ENCODE peak calls at places on chromosomes 7 and 10, in nine cellular contexts. One of them, this sample, is unnamed.

GRCh38 chr10:79457256-79457785 is 11.9 kb upstream of the ZCCHC24 start:
- DNase-seq in Caki2: peak
- DNase-seq in ascending aorta: no peak
- DNase-seq in kidney glomerular epithelial cell: peak
- DNase-seq in activated naive CD8-positive, alpha-beta T cell treated with anti-CD3 and anti-CD28 coated beads, Interleukin-2, amount 50 U/mL, for 24 hours: no peak
- DNase-seq in pons: no peak
- DNase-seq in A549: no peak
- DNase-seq in activated T-helper 1 cell treated with anti-CD3 and anti-CD28 coated beads, Interleukin-2, amount 50 U/mL, for 16 hours: no peak
- DNase-seq in cardiac septum: no peak
- DNase-seq in this sample: no peak

GRCh38 chr7:32255036-32255435 is 184.8 kb upstream of the PDE1C start:
- DNase-seq in activated T-helper 1 cell treated with anti-CD3 and anti-CD28 coated beads, Interleukin-2, amount 50 U/mL, for 16 hours: no peak
- DNase-seq in ascending aorta: no peak
- DNase-seq in kidney glomerular epithelial cell: no peak
- DNase-seq in A549: no peak
- DNase-seq in activated naive CD8-positive, alpha-beta T cell treated with anti-CD3 and anti-CD28 coated beads, Interleukin-2, amount 50 U/mL, for 24 hours: no peak
- DNase-seq in Caki2: no peak
- DNase-seq in cardiac septum: no peak
- DNase-seq in pons: no peak
- DNase-seq in this sample: no peak

GRCh38 chr10:17209931-17210330 is 8.5 kb upstream of the TRDMT1 start:
- DNase-seq in pons: no peak
- DNase-seq in activated naive CD8-positive, alpha-beta T cell treated with anti-CD3 and anti-CD28 coated beads, Interleukin-2, amount 50 U/mL, for 24 hours: no peak
- DNase-seq in kidney glomerular epithelial cell: peak
- DNase-seq in Caki2: no peak
- DNase-seq in cardiac septum: no peak
- DNase-seq in activated T-helper 1 cell treated with anti-CD3 and anti-CD28 coated beads, Interleukin-2, amount 50 U/mL, for 16 hours: no peak
- DNase-seq in ascending aorta: no peak
- DNase-seq in A549: no peak
- DNase-seq in this sample: no peak

GRCh38 chr7:73768661-73769480 is 1.2 kb downstream of the CLDN3 start:
- DNase-seq in activated T-helper 1 cell treated with anti-CD3 and anti-CD28 coated beads, Interleukin-2, amount 50 U/mL, for 16 hours: no peak
- DNase-seq in pons: no peak
- DNase-seq in ascending aorta: no peak
- DNase-seq in kidney glomerular epithelial cell: no peak
- DNase-seq in Caki2: no peak
- DNase-seq in cardiac septum: no peak
- DNase-seq in activated naive CD8-positive, alpha-beta T cell treated with anti-CD3 and anti-CD28 coated beads, Interleukin-2, amount 50 U/mL, for 24 hours: no peak
- DNase-seq in A549: no peak
- DNase-seq in this sample: no peak

GRCh38 chr7:101363196-101363733 is 590 bp downstream of the COL26A1 start:
- DNase-seq in pons: no peak
- DNase-seq in kidney glomerular epithelial cell: no peak
- DNase-seq in activated T-helper 1 cell treated with anti-CD3 and anti-CD28 coated beads, Interleukin-2, amount 50 U/mL, for 16 hours: no peak
- DNase-seq in ascending aorta: no peak
- DNase-seq in activated naive CD8-positive, alpha-beta T cell treated with anti-CD3 and anti-CD28 coated beads, Interleukin-2, amount 50 U/mL, for 24 hours: no peak
- DNase-seq in Caki2: no peak
- DNase-seq in A549: no peak
- DNase-seq in cardiac septum: no peak
- DNase-seq in this sample: no peak

GRCh38 chr7:105161366-105161765 is 147.4 kb downstream of the KMT2E start:
- DNase-seq in pons: no peak
- DNase-seq in activated T-helper 1 cell treated with anti-CD3 and anti-CD28 coated beads, Interleukin-2, amount 50 U/mL, for 16 hours: no peak
- DNase-seq in kidney glomerular epithelial cell: no peak
- DNase-seq in A549: no peak
- DNase-seq in ascending aorta: no peak
- DNase-seq in cardiac septum: no peak
- DNase-seq in Caki2: no peak
- DNase-seq in activated naive CD8-positive, alpha-beta T cell treated with anti-CD3 and anti-CD28 coated beads, Interleukin-2, amount 50 U/mL, for 24 hours: no peak
- DNase-seq in this sample: no peak

GRCh38 chr7:84218681-84219080 is 24.1 kb upstream of the SEMA3A start:
- DNase-seq in A549: peak
- DNase-seq in cardiac septum: no peak
- DNase-seq in pons: no peak
- DNase-seq in Caki2: no peak
- DNase-seq in kidney glomerular epithelial cell: no peak
- DNase-seq in ascending aorta: no peak
- DNase-seq in activated T-helper 1 cell treated with anti-CD3 and anti-CD28 coated beads, Interleukin-2, amount 50 U/mL, for 16 hours: no peak
- DNase-seq in activated naive CD8-positive, alpha-beta T cell treated with anti-CD3 and anti-CD28 coated beads, Interleukin-2, amount 50 U/mL, for 24 hours: no peak
- DNase-seq in this sample: no peak

GRCh38 chr7:48839108-48839507 is 85.2 kb upstream of the CDC14C start:
- DNase-seq in ascending aorta: no peak
- DNase-seq in kidney glomerular epithelial cell: no peak
- DNase-seq in activated naive CD8-positive, alpha-beta T cell treated with anti-CD3 and anti-CD28 coated beads, Interleukin-2, amount 50 U/mL, for 24 hours: no peak
- DNase-seq in Caki2: peak
- DNase-seq in pons: no peak
- DNase-seq in activated T-helper 1 cell treated with anti-CD3 and anti-CD28 coated beads, Interleukin-2, amount 50 U/mL, for 16 hours: no peak
- DNase-seq in A549: no peak
- DNase-seq in cardiac septum: no peak
- DNase-seq in this sample: no peak

GRCh38 chr10:60732240-60733188 is 45.8 kb upstream of the CDK1 start:
- DNase-seq in Caki2: no peak
- DNase-seq in kidney glomerular epithelial cell: no peak
- DNase-seq in A549: no peak
- DNase-seq in pons: no peak
- DNase-seq in activated T-helper 1 cell treated with anti-CD3 and anti-CD28 coated beads, Interleukin-2, amount 50 U/mL, for 16 hours: peak
- DNase-seq in activated naive CD8-positive, alpha-beta T cell treated with anti-CD3 and anti-CD28 coated beads, Interleukin-2, amount 50 U/mL, for 24 hours: peak
- DNase-seq in cardiac septum: no peak
- DNase-seq in ascending aorta: no peak
- DNase-seq in this sample: no peak

GRCh38 chr7:148723846-148724245 is 25.1 kb downstream of the CUL1 start:
- DNase-seq in activated T-helper 1 cell treated with anti-CD3 and anti-CD28 coated beads, Interleukin-2, amount 50 U/mL, for 16 hours: no peak
- DNase-seq in pons: no peak
- DNase-seq in A549: no peak
- DNase-seq in Caki2: no peak
- DNase-seq in cardiac septum: no peak
- DNase-seq in activated naive CD8-positive, alpha-beta T cell treated with anti-CD3 and anti-CD28 coated beads, Interleukin-2, amount 50 U/mL, for 24 hours: no peak
- DNase-seq in kidney glomerular epithelial cell: no peak
- DNase-seq in ascending aorta: no peak
- DNase-seq in this sample: no peak

GRCh38 chr7:19090526-19090925 is 26.9 kb downstream of the TWIST1 start:
- DNase-seq in Caki2: no peak
- DNase-seq in pons: no peak
- DNase-seq in ascending aorta: no peak
- DNase-seq in A549: no peak
- DNase-seq in activated T-helper 1 cell treated with anti-CD3 and anti-CD28 coated beads, Interleukin-2, amount 50 U/mL, for 16 hours: no peak
- DNase-seq in activated naive CD8-positive, alpha-beta T cell treated with anti-CD3 and anti-CD28 coated beads, Interleukin-2, amount 50 U/mL, for 24 hours: no peak
- DNase-seq in kidney glomerular epithelial cell: no peak
- DNase-seq in cardiac septum: no peak
- DNase-seq in this sample: no peak

GRCh38 chr7:1611708-1612241 is 41.9 kb upstream of the PSMG3 start:
- DNase-seq in ascending aorta: no peak
- DNase-seq in cardiac septum: no peak
- DNase-seq in Caki2: peak
- DNase-seq in activated naive CD8-positive, alpha-beta T cell treated with anti-CD3 and anti-CD28 coated beads, Interleukin-2, amount 50 U/mL, for 24 hours: no peak
- DNase-seq in kidney glomerular epithelial cell: peak
- DNase-seq in pons: peak
- DNase-seq in A549: peak
- DNase-seq in activated T-helper 1 cell treated with anti-CD3 and anti-CD28 coated beads, Interleukin-2, amount 50 U/mL, for 16 hours: no peak
- DNase-seq in this sample: no peak

GRCh38 chr7:38185938-38186337 is 7.9 kb downstream of the STARD3NL start:
- DNase-seq in pons: no peak
- DNase-seq in ascending aorta: no peak
- DNase-seq in A549: no peak
- DNase-seq in cardiac septum: no peak
- DNase-seq in kidney glomerular epithelial cell: no peak
- DNase-seq in Caki2: no peak
- DNase-seq in activated T-helper 1 cell treated with anti-CD3 and anti-CD28 coated beads, Interleukin-2, amount 50 U/mL, for 16 hours: no peak
- DNase-seq in activated naive CD8-positive, alpha-beta T cell treated with anti-CD3 and anti-CD28 coated beads, Interleukin-2, amount 50 U/mL, for 24 hours: no peak
- DNase-seq in this sample: no peak

GRCh38 chr7:112452102-112452888 is 2.0 kb downstream of the IFRD1 start:
- DNase-seq in kidney glomerular epithelial cell: peak
- DNase-seq in pons: peak
- DNase-seq in activated naive CD8-positive, alpha-beta T cell treated with anti-CD3 and anti-CD28 coated beads, Interleukin-2, amount 50 U/mL, for 24 hours: no peak
- DNase-seq in ascending aorta: peak
- DNase-seq in A549: peak
- DNase-seq in activated T-helper 1 cell treated with anti-CD3 and anti-CD28 coated beads, Interleukin-2, amount 50 U/mL, for 16 hours: no peak
- DNase-seq in Caki2: peak
- DNase-seq in cardiac septum: no peak
- DNase-seq in this sample: no peak

GRCh38 chr10:62860946-62861345 is 44.8 kb upstream of the EGR2 start:
- DNase-seq in pons: peak
- DNase-seq in activated T-helper 1 cell treated with anti-CD3 and anti-CD28 coated beads, Interleukin-2, amount 50 U/mL, for 16 hours: no peak
- DNase-seq in ascending aorta: no peak
- DNase-seq in Caki2: no peak
- DNase-seq in A549: no peak
- DNase-seq in kidney glomerular epithelial cell: no peak
- DNase-seq in cardiac septum: no peak
- DNase-seq in activated naive CD8-positive, alpha-beta T cell treated with anti-CD3 and anti-CD28 coated beads, Interleukin-2, amount 50 U/mL, for 24 hours: no peak
- DNase-seq in this sample: no peak

GRCh38 chr7:45021604-45022296 is 21.7 kb downstream of the CCM2 start:
- DNase-seq in A549: no peak
- DNase-seq in cardiac septum: no peak
- DNase-seq in activated naive CD8-positive, alpha-beta T cell treated with anti-CD3 and anti-CD28 coated beads, Interleukin-2, amount 50 U/mL, for 24 hours: no peak
- DNase-seq in activated T-helper 1 cell treated with anti-CD3 and anti-CD28 coated beads, Interleukin-2, amount 50 U/mL, for 16 hours: no peak
- DNase-seq in ascending aorta: no peak
- DNase-seq in kidney glomerular epithelial cell: peak
- DNase-seq in pons: no peak
- DNase-seq in Caki2: peak
- DNase-seq in this sample: no peak

GRCh38 chr7:106039486-106040060 is 72.5 kb downstream of the SYPL1 start:
- DNase-seq in cardiac septum: no peak
- DNase-seq in A549: no peak
- DNase-seq in ascending aorta: no peak
- DNase-seq in Caki2: no peak
- DNase-seq in kidney glomerular epithelial cell: no peak
- DNase-seq in pons: no peak
- DNase-seq in activated T-helper 1 cell treated with anti-CD3 and anti-CD28 coated beads, Interleukin-2, amount 50 U/mL, for 16 hours: no peak
- DNase-seq in activated naive CD8-positive, alpha-beta T cell treated with anti-CD3 and anti-CD28 coated beads, Interleukin-2, amount 50 U/mL, for 24 hours: no peak
- DNase-seq in this sample: no peak

GRCh38 chr7:158140538-158141220 is 446.9 kb downstream of the PTPRN2 start:
- DNase-seq in cardiac septum: no peak
- DNase-seq in kidney glomerular epithelial cell: no peak
- DNase-seq in A549: no peak
- DNase-seq in pons: no peak
- DNase-seq in activated T-helper 1 cell treated with anti-CD3 and anti-CD28 coated beads, Interleukin-2, amount 50 U/mL, for 16 hours: no peak
- DNase-seq in activated naive CD8-positive, alpha-beta T cell treated with anti-CD3 and anti-CD28 coated beads, Interleukin-2, amount 50 U/mL, for 24 hours: no peak
- DNase-seq in Caki2: no peak
- DNase-seq in ascending aorta: no peak
- DNase-seq in this sample: no peak

GRCh38 chr10:118568327-118568848 is 27.1 kb downstream of the PRLHR start:
- DNase-seq in pons: peak
- DNase-seq in cardiac septum: no peak
- DNase-seq in Caki2: peak
- DNase-seq in ascending aorta: no peak
- DNase-seq in activated T-helper 1 cell treated with anti-CD3 and anti-CD28 coated beads, Interleukin-2, amount 50 U/mL, for 16 hours: peak
- DNase-seq in A549: peak
- DNase-seq in kidney glomerular epithelial cell: peak
- DNase-seq in activated naive CD8-positive, alpha-beta T cell treated with anti-CD3 and anti-CD28 coated beads, Interleukin-2, amount 50 U/mL, for 24 hours: peak
- DNase-seq in this sample: no peak

GRCh38 chr10:88938039-88938438 is 14.5 kb downstream of the ACTA2 start:
- DNase-seq in A549: no peak
- DNase-seq in activated T-helper 1 cell treated with anti-CD3 and anti-CD28 coated beads, Interleukin-2, amount 50 U/mL, for 16 hours: no peak
- DNase-seq in pons: no peak
- DNase-seq in Caki2: no peak
- DNase-seq in ascending aorta: no peak
- DNase-seq in kidney glomerular epithelial cell: no peak
- DNase-seq in cardiac septum: no peak
- DNase-seq in activated naive CD8-positive, alpha-beta T cell treated with anti-CD3 and anti-CD28 coated beads, Interleukin-2, amount 50 U/mL, for 24 hours: no peak
- DNase-seq in this sample: no peak

GRCh38 chr7:144759653-144760052 is 76.2 kb downstream of the TPK1 start:
- DNase-seq in kidney glomerular epithelial cell: no peak
- DNase-seq in activated naive CD8-positive, alpha-beta T cell treated with anti-CD3 and anti-CD28 coated beads, Interleukin-2, amount 50 U/mL, for 24 hours: no peak
- DNase-seq in pons: no peak
- DNase-seq in A549: no peak
- DNase-seq in cardiac septum: no peak
- DNase-seq in ascending aorta: no peak
- DNase-seq in activated T-helper 1 cell treated with anti-CD3 and anti-CD28 coated beads, Interleukin-2, amount 50 U/mL, for 16 hours: no peak
- DNase-seq in Caki2: no peak
- DNase-seq in this sample: no peak

GRCh38 chr10:101538481-101538880 is 49.6 kb downstream of the POLL start:
- DNase-seq in activated naive CD8-positive, alpha-beta T cell treated with anti-CD3 and anti-CD28 coated beads, Interleukin-2, amount 50 U/mL, for 24 hours: no peak
- DNase-seq in kidney glomerular epithelial cell: no peak
- DNase-seq in cardiac septum: no peak
- DNase-seq in pons: no peak
- DNase-seq in A549: no peak
- DNase-seq in activated T-helper 1 cell treated with anti-CD3 and anti-CD28 coated beads, Interleukin-2, amount 50 U/mL, for 16 hours: no peak
- DNase-seq in ascending aorta: no peak
- DNase-seq in Caki2: no peak
- DNase-seq in this sample: no peak

GRCh38 chr10:34743804-34744203 is 71.3 kb downstream of the PARD3 start:
- DNase-seq in activated T-helper 1 cell treated with anti-CD3 and anti-CD28 coated beads, Interleukin-2, amount 50 U/mL, for 16 hours: no peak
- DNase-seq in A549: no peak
- DNase-seq in kidney glomerular epithelial cell: peak
- DNase-seq in ascending aorta: peak
- DNase-seq in cardiac septum: peak
- DNase-seq in pons: peak
- DNase-seq in activated naive CD8-positive, alpha-beta T cell treated with anti-CD3 and anti-CD28 coated beads, Interleukin-2, amount 50 U/mL, for 24 hours: no peak
- DNase-seq in Caki2: peak
- DNase-seq in this sample: no peak

GRCh38 chr10:50541317-50541716 is 82.4 kb downstream of the SGMS1 start:
- DNase-seq in A549: no peak
- DNase-seq in ascending aorta: no peak
- DNase-seq in kidney glomerular epithelial cell: no peak
- DNase-seq in cardiac septum: no peak
- DNase-seq in activated T-helper 1 cell treated with anti-CD3 and anti-CD28 coated beads, Interleukin-2, amount 50 U/mL, for 16 hours: no peak
- DNase-seq in activated naive CD8-positive, alpha-beta T cell treated with anti-CD3 and anti-CD28 coated beads, Interleukin-2, amount 50 U/mL, for 24 hours: no peak
- DNase-seq in Caki2: no peak
- DNase-seq in pons: no peak
- DNase-seq in this sample: no peak

GRCh38 chr10:43259981-43260761 is 6.7 kb downstream of the RASGEF1A start:
- DNase-seq in ascending aorta: no peak
- DNase-seq in pons: no peak
- DNase-seq in A549: no peak
- DNase-seq in activated T-helper 1 cell treated with anti-CD3 and anti-CD28 coated beads, Interleukin-2, amount 50 U/mL, for 16 hours: no peak
- DNase-seq in kidney glomerular epithelial cell: no peak
- DNase-seq in Caki2: no peak
- DNase-seq in cardiac septum: peak
- DNase-seq in activated naive CD8-positive, alpha-beta T cell treated with anti-CD3 and anti-CD28 coated beads, Interleukin-2, amount 50 U/mL, for 24 hours: no peak
- DNase-seq in this sample: no peak